ENCODE peak calls at places on chromosomes 3 and 15, in four cellular contexts. E is stomach, X is brain microvascular endothelial cell, N is bronchial epithelial cell. M is an unnamed sample. For H3K27me3, the result is how much of the 10 kb centered on the place peaks cover.

GRCh38 chr3:18715208-18715607 is 290.1 kb upstream of the SATB1 start:
- DNase-seq in N (no peak), E (no peak), X (no peak), M (no peak)

GRCh38 chr15:29747837-29748417 is 74.3 kb downstream of the TJP1 start:
- DNase-seq in X (no peak), N (peak), E (no peak), M (no peak)

GRCh38 chr3:19934098-19934566 is at the start of gene EFHB:
- DNase-seq in X (peak), N (peak), E (no peak), M (no peak)

GRCh38 chr3:196186661-196187573 is 24.3 kb downstream of the ZDHHC19 start:
- DNase-seq in X (no peak), N (no peak), E (no peak), M (no peak)

GRCh38 chr3:121918779-121919483 is 24.7 kb downstream of the SLC15A2 start:
- DNase-seq in X (no peak), N (peak), E (no peak), M (no peak)

GRCh38 chr15:69080203-69080957 is 65.9 kb downstream of the NOX5 start:
- DNase-seq in E (no peak), X (no peak), N (no peak), M (no peak)

GRCh38 chr3:63845215-63845614 is 18.4 kb downstream of the THOC7 start:
- DNase-seq in E (no peak), N (no peak), X (peak), M (no peak)

GRCh38 chr3:196207833-196208607 is 3.2 kb downstream of the ZDHHC19 start:
- DNase-seq in N (no peak), E (no peak), X (peak), M (no peak)

GRCh38 chr3:171663805-171664204 is 146.5 kb downstream of the PLD1 start:
- DNase-seq in E (no peak), N (no peak), X (no peak), M (no peak)

GRCh38 chr3:147939425-147940196 is 530.4 kb downstream of the ZIC1 start:
- DNase-seq in X (no peak), E (no peak), N (no peak), M (no peak)

GRCh38 chr15:56918907-56919707 is 663 bp downstream of the TCF12 start:
- DNase-seq in N (peak), E (peak), X (peak), M (no peak)

GRCh38 chr15:92914103-92914499 is 14.0 kb downstream of the CHD2 start:
- DNase-seq in X (no peak), N (no peak), E (no peak), M (no peak)

GRCh38 chr3:102791641-102792589 is 357.1 kb downstream of the ZPLD1 start:
- DNase-seq in X (no peak), E (no peak), N (no peak), M (peak)

GRCh38 chr3:197117107-197117506 is 87.5 kb upstream of the MELTF start:
- DNase-seq in E (no peak), N (peak), X (no peak), M (no peak)

GRCh38 chr3:107206141-107206540 is 171.1 kb upstream of the CCDC54 start:
- DNase-seq in N (peak), X (peak), E (no peak), M (no peak)

GRCh38 chr3:11917051-11917450 is 70.4 kb upstream of the TAMM41 start:
- DNase-seq in N (no peak), E (no peak), X (no peak), M (no peak)

GRCh38 chr3:196645917-196646735 is 6.6 kb downstream of the NRROS start:
- DNase-seq in X (no peak), E (no peak), N (no peak), M (no peak)

GRCh38 chr15:100762289-100762688 is 117.3 kb upstream of the ALDH1A3 start:
- DNase-seq in N (no peak), X (no peak), E (no peak), M (no peak)

GRCh38 chr3:190701096-190701532 is 161.4 kb downstream of the GMNC start:
- DNase-seq in N (peak), E (peak), X (peak), M (no peak)

GRCh38 chr3:172735014-172735413 is 15.5 kb upstream of the ECT2 start:
- DNase-seq in X (no peak), E (no peak), N (no peak), M (no peak)

GRCh38 chr3:62863648-62864047 is 11.6 kb downstream of the CADPS start:
- DNase-seq in E (no peak), N (no peak), X (no peak), M (no peak)

GRCh38 chr3:169041677-169042171 is 621.8 kb downstream of the MECOM start:
- DNase-seq in N (peak), E (no peak), X (peak), M (peak)
- H3K4me3 ChIP-seq in N (no peak), E (no peak), X (no peak), M (no peak)

DNA sequence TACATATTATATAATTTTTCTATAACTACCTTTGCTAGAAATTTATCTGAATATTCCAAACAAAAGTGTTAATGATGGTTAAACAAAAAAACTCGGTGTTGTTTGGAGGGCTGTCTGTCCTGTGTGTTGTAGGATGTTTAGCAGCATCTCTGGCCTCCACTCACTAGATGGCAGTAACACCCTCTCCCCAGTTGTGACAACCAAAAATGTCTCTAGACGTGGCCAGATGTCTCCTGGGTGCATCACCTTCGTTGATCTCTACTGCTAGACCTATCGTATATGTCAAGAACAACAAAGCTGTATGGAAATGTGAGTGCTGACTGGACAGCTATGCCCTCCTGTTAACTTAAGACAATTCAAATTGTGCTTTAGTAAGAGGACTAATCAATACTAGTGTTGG is 14.1 kb downstream of the ANKRD34C start:
- DNase-seq in N (no peak), E (no peak), X (no peak), M (no peak)
- TF ChIP-seq CTCF in N (peak), E (no peak), X (peak), M (no peak)

GRCh38 chr15:52782514-52782913 is 7.6 kb downstream of the ONECUT1 start:
- DNase-seq in N (no peak), E (no peak), X (no peak), M (no peak)

GRCh38 chr15:52783929-52784798 is 6.0 kb downstream of the ONECUT1 start:
- DNase-seq in N (no peak), E (no peak), X (no peak), M (no peak)

GRCh38 chr15:52785672-52786406 is 4.3 kb downstream of the ONECUT1 start:
- DNase-seq in E (no peak), X (no peak), N (no peak), M (no peak)

GRCh38 chr15:52784799-52785671 is 5.1 kb downstream of the ONECUT1 start:
- DNase-seq in E (no peak), N (no peak), X (no peak), M (no peak)

GRCh38 chr15:52783191-52783829 is 6.8 kb downstream of the ONECUT1 start:
- DNase-seq in N (no peak), E (no peak), X (no peak), M (no peak)
- H3K27me3 ChIP-seq in N (half or more), E (under half), X (half or more), M (half or more)

GRCh38 chr3:23778451-23778850 is 27.3 kb upstream of the UBE2E1 start:
- DNase-seq in N (no peak), X (no peak), E (no peak), M (no peak)

GRCh38 chr3:23781871-23782270 is 23.9 kb upstream of the UBE2E1 start:
- DNase-seq in E (no peak), X (no peak), N (no peak), M (no peak)

GRCh38 chr3:23775254-23775909 is 30.4 kb upstream of the UBE2E1 start:
- DNase-seq in E (no peak), N (no peak), X (no peak), M (no peak)

GRCh38 chr3:23779841-23780240 is 25.9 kb upstream of the UBE2E1 start:
- DNase-seq in N (no peak), X (no peak), E (no peak), M (no peak)

DNA sequence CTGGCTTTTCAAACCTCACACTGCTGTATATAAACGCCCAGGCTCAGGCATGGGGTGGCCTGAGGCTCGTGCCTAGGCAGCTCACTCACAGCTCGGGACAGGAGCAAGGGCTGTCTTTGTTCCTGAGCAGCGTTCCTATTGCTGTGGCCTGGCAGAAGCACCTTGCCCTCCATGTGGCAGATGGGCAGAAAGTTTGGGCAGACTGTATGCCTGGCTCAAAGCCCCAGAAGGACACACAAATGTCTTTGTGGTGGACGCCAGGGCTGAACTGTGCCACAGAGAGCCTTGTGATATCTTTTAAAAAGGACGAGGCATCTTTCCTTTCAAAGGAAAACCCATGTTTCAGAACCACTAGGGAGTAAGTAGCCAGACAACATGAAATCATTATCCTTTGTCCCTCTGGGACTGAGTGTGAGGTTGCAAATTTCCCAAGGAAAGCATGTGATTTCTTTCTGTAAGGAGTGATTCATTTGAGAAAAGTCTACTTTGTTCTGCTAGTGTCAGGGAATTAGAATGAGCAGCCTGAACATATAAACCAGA is 29.3 kb upstream of the UBE2E1 start:
- DNase-seq in X (peak), N (peak), E (no peak), M (peak)
- H3K4me3 ChIP-seq in X (no peak), N (no peak), E (no peak), M (no peak)

GRCh38 chr3:186512570-186513302 is 31.4 kb downstream of the CRYGS start:
- DNase-seq in N (no peak), X (no peak), E (no peak), M (no peak)
- TF ChIP-seq CTCF in N (no peak), X (no peak), E (no peak), M (no peak)

GRCh38 chr15:70578196-70578595 is 185.2 kb downstream of the UACA start:
- DNase-seq in X (no peak), N (no peak), E (peak), M (no peak)
- H3K27me3 ChIP-seq in X (under half), N (under half), E (under half), M (under half)

GRCh38 chr3:50245831-50246516 is 10.0 kb downstream of the GNAI2 start:
- DNase-seq in X (peak), N (peak), E (peak), M (no peak)

GRCh38 chr3:50246517-50246954 is 10.5 kb downstream of the GNAI2 start:
- DNase-seq in X (peak), E (no peak), N (peak), M (peak)

GRCh38 chr3:50242778-50243551 is 7.0 kb downstream of the GNAI2 start:
- DNase-seq in E (peak), N (no peak), X (peak), M (no peak)

GRCh38 chr3:50243552-50243895 is 7.5 kb downstream of the GNAI2 start:
- DNase-seq in N (no peak), X (no peak), E (no peak), M (no peak)

GRCh38 chr3:50245251-50245745 is 9.3 kb downstream of the GNAI2 start:
- DNase-seq in E (no peak), X (no peak), N (no peak), M (no peak)
- H3K4me3 ChIP-seq in E (peak), X (no peak), N (no peak), M (no peak)

DNA sequence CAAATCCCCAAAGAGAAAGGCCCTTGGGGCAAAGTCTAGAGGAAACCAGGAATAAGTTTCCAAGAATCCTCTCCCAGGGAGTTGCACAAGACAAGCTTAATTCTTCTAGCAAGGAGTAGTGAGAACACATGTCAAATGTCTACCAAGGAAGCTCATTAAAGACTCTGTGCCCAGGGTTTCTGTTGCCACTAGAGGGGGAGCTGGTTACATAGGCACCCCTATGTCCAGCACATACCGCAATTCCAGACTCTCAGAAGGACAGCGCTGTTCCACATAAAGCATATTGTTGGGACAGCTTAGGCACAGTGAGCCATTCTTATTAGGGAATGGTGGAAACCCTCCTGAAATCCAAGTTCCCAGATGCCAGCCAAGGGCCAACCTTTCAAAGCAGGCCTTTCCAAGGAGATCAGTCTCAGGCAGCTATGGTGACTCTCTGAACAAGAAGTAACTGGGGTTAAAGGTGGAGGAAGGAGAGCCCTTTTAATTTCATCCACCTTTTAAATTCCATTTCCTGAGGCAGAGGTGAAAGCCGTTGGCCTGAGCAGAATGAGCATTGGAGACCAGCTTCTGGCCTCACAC is 194.1 kb downstream of the UACA start:
- DNase-seq in N (peak), E (peak), X (peak), M (no peak)
- TF ChIP-seq CTCF in N (peak), E (no peak), X (peak), M (peak)

GRCh38 chr15:66100761-66101160 is 152.8 kb downstream of the MEGF11 start:
- DNase-seq in X (no peak), N (no peak), E (no peak), M (no peak)
- H3K27me3 ChIP-seq in X (under half), N (under half), E (under half), M (under half)

M was measured in BJ.